ENCODE peak calls at places on chromosomes 2 and 18, in six cellular contexts. J is K562, O is heart right ventricle, G is PC-3, N is upper lobe of right lung, B is H9. E is an unnamed sample. For H3K9me3, the result is how much of the 10 kb centered on the place peaks cover.

GRCh38 chr18:73750052-73750451 is 397.6 kb downstream of the FBXO15 start:
- DNase-seq in B (no peak), G (no peak), N (no peak), O (no peak), J (no peak), E (no peak)

GRCh38 chr2:23491622-23492336 is 106.8 kb downstream of the KLHL29 start:
- DNase-seq in G (no peak), B (no peak), J (no peak), N (no peak), O (no peak), E (no peak)

GRCh38 chr2:98457045-98457696 is 12.5 kb downstream of the INPP4A start:
- DNase-seq in O (no peak), B (no peak), J (no peak), N (no peak), G (peak), E (no peak)

GRCh38 chr2:241081643-241082337 is 20.3 kb downstream of the MTERF4 start:
- DNase-seq in N (no peak), G (no peak), J (no peak), B (no peak), O (no peak), E (no peak)

GRCh38 chr2:107001964-107002696 is 116.2 kb upstream of the ST6GAL2 start:
- DNase-seq in G (peak), O (no peak), B (no peak), J (no peak), N (no peak), E (no peak)

GRCh38 chr18:23302852-23303527 is 150.1 kb upstream of the RIOK3 start:
- DNase-seq in O (no peak), G (no peak), J (no peak), N (no peak), B (no peak), E (no peak)

GRCh38 chr18:2909431-2910140 is 62.8 kb downstream of the EMILIN2 start:
- DNase-seq in J (no peak), G (no peak), O (no peak), N (no peak), B (no peak), E (no peak)

GRCh38 chr2:16861154-16861929 is 195.7 kb upstream of the CYRIA start:
- DNase-seq in J (no peak), N (no peak), O (no peak), G (no peak), B (no peak), E (no peak)

GRCh38 chr2:144426981-144427479 is 92.9 kb downstream of the ZEB2 start:
- DNase-seq in J (no peak), B (no peak), G (peak), O (no peak), N (no peak), E (no peak)

GRCh38 chr18:57984490-57985109 is 59.4 kb upstream of the NEDD4L start:
- DNase-seq in J (no peak), B (no peak), N (no peak), O (no peak), G (no peak), E (no peak)

GRCh38 chr2:73295751-73296400 is 2.5 kb upstream of the EGR4 start:
- DNase-seq in O (no peak), N (no peak), J (no peak), B (no peak), G (peak), E (no peak)

GRCh38 chr2:24830786-24831185 is 37.6 kb downstream of the CENPO start:
- DNase-seq in O (no peak), N (peak), B (no peak), G (no peak), J (no peak), E (no peak)

GRCh38 chr2:31429759-31430438 is 15.4 kb upstream of the XDH start:
- DNase-seq in G (peak), J (no peak), N (no peak), O (no peak), B (no peak), E (peak)

GRCh38 chr18:61939032-61939674 is 46.3 kb upstream of the RNF152 start:
- DNase-seq in N (no peak), O (no peak), B (no peak), J (no peak), G (peak), E (no peak)

GRCh38 chr2:126675637-126676036 is 19.7 kb downstream of the GYPC start:
- DNase-seq in O (no peak), B (no peak), J (no peak), G (no peak), N (no peak), E (no peak)
- H3K9me3 ChIP-seq in O (under half), B (under half), J (under half), G (under half), N (under half), E (under half)

GRCh38 chr2:228870993-228871392 is 400.1 kb downstream of the PID1 start:
- DNase-seq in N (no peak), O (no peak), J (no peak), B (no peak), G (no peak), E (no peak)
- H3K9me3 ChIP-seq in N (under half), O (under half), J (under half), B (under half), G (under half), E (under half)

DNA sequence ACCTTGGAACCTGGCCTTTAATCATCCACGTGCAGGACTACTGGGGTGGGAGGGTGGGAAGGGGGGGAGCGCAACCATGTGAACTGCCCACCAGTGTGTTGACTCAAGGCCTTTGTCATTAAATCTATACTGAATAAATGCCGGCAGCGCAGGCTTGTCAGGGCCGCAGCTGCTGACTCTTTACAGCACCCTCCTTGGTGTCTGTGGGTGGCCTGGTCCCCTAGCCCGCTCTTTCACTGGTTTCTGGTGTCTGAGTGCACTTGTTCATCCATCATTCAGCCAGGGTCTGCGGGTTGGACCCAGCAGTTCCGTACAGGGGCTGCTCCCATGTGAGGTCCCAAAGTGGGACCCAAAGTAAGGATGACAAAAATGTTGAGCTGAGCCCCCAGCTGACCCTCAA is 11.5 kb downstream of the MAP3K2 start:
- DNase-seq in B (no peak), G (no peak), J (no peak), N (no peak), O (no peak), E (no peak)
- H3K9me3 ChIP-seq in B (under half), G (under half), J (under half), N (under half), O (under half), E (under half)

DNA sequence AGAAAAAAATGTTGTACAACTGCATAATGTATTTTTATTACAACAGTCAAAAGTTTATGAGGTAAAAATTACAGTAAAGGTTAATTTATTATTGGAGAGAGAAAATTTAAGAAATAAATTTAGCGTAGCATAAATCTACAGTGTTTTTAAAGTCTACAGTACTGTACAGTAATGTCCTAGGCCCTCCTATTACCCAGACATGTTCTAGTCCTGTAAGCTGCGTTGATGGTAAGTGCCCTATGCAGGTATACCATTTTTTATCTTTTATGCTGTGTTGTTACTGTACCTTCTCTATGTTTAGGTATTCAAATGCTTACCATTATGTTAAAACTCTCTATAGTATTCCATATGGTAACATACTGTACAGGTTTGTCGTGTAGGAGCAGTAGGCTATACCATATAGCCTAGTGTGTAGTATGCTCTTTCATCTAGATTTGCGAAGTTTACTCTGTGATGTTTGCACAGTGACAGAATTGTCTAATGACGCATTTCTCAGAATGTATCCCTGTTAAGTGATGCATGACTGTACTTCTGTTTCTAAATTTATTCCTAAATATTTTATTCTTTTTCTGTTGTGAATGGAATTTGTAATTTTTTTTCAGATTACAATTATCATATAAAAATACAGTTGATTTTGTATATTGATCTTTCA is 24.5 kb downstream of the ABI2 start:
- DNase-seq in O (no peak), N (no peak), G (peak), J (no peak), B (no peak), E (no peak)
- H3K9me3 ChIP-seq in O (under half), N (under half), G (under half), J (under half), B (under half), E (under half)

GRCh38 chr2:181785677-181786344 is 105.5 kb upstream of the NEUROD1 start:
- DNase-seq in G (peak), O (no peak), N (no peak), J (no peak), B (no peak), E (no peak)
- H3K9me3 ChIP-seq in G (under half), O (under half), N (under half), J (under half), B (under half), E (under half)

GRCh38 chr18:14958701-14959100 is 210.7 kb downstream of the ANKRD30B start:
- DNase-seq in O (no peak), G (peak), N (no peak), B (no peak), J (no peak), E (no peak)
- H3K9me3 ChIP-seq in O (under half), G (under half), N (under half), B (half or more), J (under half), E (under half)

GRCh38 chr2:239918749-239919148 is 106.4 kb downstream of the NDUFA10 start:
- DNase-seq in J (no peak), G (no peak), N (peak), O (no peak), B (peak), E (no peak)
- H3K9me3 ChIP-seq in J (under half), G (under half), N (under half), O (under half), B (under half), E (under half)

E was measured in T-helper 17 cell.